ENCODE peak calls at places on chromosome 11, in five cellular contexts. Q, V, T, K and Z are unnamed samples.

GRCh38 chr11:115215694-115216615 is 288.3 kb downstream of the CADM1 start:
- DNase-seq in Q (no peak), V (no peak), T (no peak), K (no peak), Z (no peak)

GRCh38 chr11:30196400-30197206 is 34.2 kb upstream of the FSHB start:
- DNase-seq in Q (peak; percentile 49), V (peak; percentile 67), T (peak; percentile 8), K (peak; percentile 73), Z (peak; percentile 78)

GRCh38 chr11:61543606-61544306 is 35.2 kb downstream of the LRRC10B start:
- DNase-seq in Q (peak; percentile 95), V (no peak), T (no peak), K (no peak), Z (no peak)

GRCh38 chr11:100557830-100558611 is 129.1 kb upstream of the ARHGAP42 start:
- DNase-seq in Q (peak; percentile 84), V (no peak), T (no peak), K (no peak), Z (no peak)

GRCh38 chr11:94602430-94603372 is 35.5 kb downstream of the PIWIL4 start:
- DNase-seq in Q (peak; percentile 82), V (no peak), T (no peak), K (peak; percentile 71), Z (peak; percentile 82)

GRCh38 chr11:8375932-8376331 is 112.3 kb upstream of the LMO1 start:
- DNase-seq in Q (no peak), V (peak; percentile 16), T (no peak), K (no peak), Z (no peak)

GRCh38 chr11:62612366-62613274 is at the start of the genes EML3 and ROM1:
- DNase-seq in Q (peak; percentile 79), V (peak; percentile 96), T (peak; percentile 82), K (peak; percentile 95), Z (peak; percentile 89)

GRCh38 chr11:100574894-100575769 is 112.0 kb upstream of the ARHGAP42 start:
- DNase-seq in Q (peak; percentile 80), V (no peak), T (no peak), K (no peak), Z (no peak)

GRCh38 chr11:16739326-16739875 is 954 bp downstream of the C11orf58 start:
- DNase-seq in Q (peak; percentile 11), V (no peak), T (no peak), K (no peak), Z (peak; percentile 11)

GRCh38 chr11:66227700-66228099 is 40.7 kb upstream of the RAB1B start:
- DNase-seq in Q (no peak), V (no peak), T (no peak), K (no peak), Z (no peak)

GRCh38 chr11:75655619-75656018 is 13.2 kb downstream of the MAP6 start:
- DNase-seq in Q (no peak), V (no peak), T (no peak), K (no peak), Z (no peak)

GRCh38 chr11:118917488-118918127 is 8.1 kb downstream of the BCL9L start:
- DNase-seq in Q (peak; percentile 52), V (peak; percentile 93), T (no peak), K (no peak), Z (peak; percentile 67)

GRCh38 chr11:13222285-13222684 is 55.3 kb upstream of the BMAL1 start:
- DNase-seq in Q (peak; percentile 39), V (no peak), T (no peak), K (no peak), Z (no peak)

GRCh38 chr11:60193687-60194433 is 11.0 kb upstream of the MS4A6A start:
- DNase-seq in Q (peak; percentile 89), V (no peak), T (peak; percentile 48), K (no peak), Z (peak; percentile 68)

GRCh38 chr11:84384637-84385227 is 1098.6 kb upstream of the CCDC90B start:
- DNase-seq in Q (peak; percentile 73), V (peak; percentile 65), T (peak; percentile 0), K (no peak), Z (peak; percentile 68)

GRCh38 chr11:46338636-46338987 is 8.7 kb upstream of the DGKZ start:
- DNase-seq in Q (peak; percentile 12), V (no peak), T (no peak), K (no peak), Z (no peak)

GRCh38 chr11:125404136-125404810 is 91.8 kb downstream of the FEZ1 start:
- DNase-seq in Q (no peak), V (no peak), T (no peak), K (no peak), Z (no peak)

GRCh38 chr11:69280994-69281393 is 13.0 kb upstream of the MYEOV start:
- DNase-seq in Q (peak; percentile 97), V (no peak), T (no peak), K (peak; percentile 64), Z (peak; percentile 52)

GRCh38 chr11:124832571-124832970 is 32.4 kb upstream of the MSANTD2 start:
- DNase-seq in Q (peak; percentile 89), V (no peak), T (no peak), K (no peak), Z (no peak)

GRCh38 chr11:14309425-14310192 is 49.4 kb downstream of the RRAS2 start:
- DNase-seq in Q (no peak), V (no peak), T (no peak), K (no peak), Z (no peak)

GRCh38 chr11:124070906-124071621 is 29.9 kb upstream of the OR10G7 start:
- DNase-seq in Q (peak; percentile 74), V (peak; percentile 80), T (peak; percentile 49), K (peak; percentile 81), Z (peak; percentile 67)

GRCh38 chr11:5837695-5838094 is 4.0 kb downstream of the OR52E6 start:
- DNase-seq in Q (no peak), V (no peak), T (no peak), K (no peak), Z (no peak)

GRCh38 chr11:18770479-18771125 is 21.0 kb downstream of the PTPN5 start:
- DNase-seq in Q (no peak), V (no peak), T (no peak), K (no peak), Z (no peak)

GRCh38 chr11:66112640-66113098 is 42.6 kb downstream of the PACS1 start:
- DNase-seq in Q (peak; percentile 92), V (no peak), T (no peak), K (no peak), Z (no peak)

GRCh38 chr11:119258180-119258579 is 52.0 kb downstream of the CBL start:
- DNase-seq in Q (no peak), V (no peak), T (peak; percentile 8), K (no peak), Z (no peak)

GRCh38 chr11:85759915-85760314 is 51.0 kb downstream of the SYTL2 start:
- DNase-seq in Q (peak; percentile 90), V (no peak), T (no peak), K (no peak), Z (no peak)

GRCh38 chr11:125433454-125434121 is 62.5 kb downstream of the FEZ1 start:
- DNase-seq in Q (peak; percentile 72), V (peak; percentile 61), T (no peak), K (no peak), Z (peak; percentile 28)

DNA sequence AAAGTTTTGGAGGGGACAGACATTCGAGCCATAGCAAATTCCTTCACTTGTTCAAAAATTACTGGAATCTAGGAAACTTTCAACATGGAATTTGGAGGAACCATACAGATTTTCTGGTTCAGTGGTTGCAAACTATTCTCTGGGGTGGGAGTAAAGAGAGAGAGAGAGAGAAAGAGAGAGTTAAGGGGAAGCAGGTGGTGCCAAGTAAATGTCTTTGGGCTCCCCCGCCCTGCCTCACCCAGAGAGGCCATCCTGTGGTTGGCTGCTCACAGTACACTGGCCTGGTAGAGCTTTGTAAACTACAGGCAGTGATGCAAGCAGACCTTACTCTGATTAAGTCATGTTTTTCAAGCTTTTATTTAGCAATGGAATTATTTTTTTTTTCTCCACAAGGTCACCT is 82.6 kb downstream of the ADAMTS15 start:
- DNase-seq in Q (no peak), V (no peak), T (no peak), K (no peak), Z (no peak)
- TF ChIP-seq CTCF in Q (no peak), V (no peak), T (no peak), K (no peak), Z (no peak)

GRCh38 chr11:76861490-76861953 is 804 bp downstream of the ACER3 start:
- DNase-seq in Q (peak; percentile 19), V (no peak), T (no peak), K (no peak), Z (no peak)

GRCh38 chr11:76860539-76861475 is at the start of gene ACER3:
- DNase-seq in Q (peak; percentile 98), V (peak; percentile 95), T (peak; percentile 74), K (peak; percentile 97), Z (peak; percentile 96)

GRCh38 chr11:76856571-76856970 is 4.1 kb upstream of the ACER3 start:
- DNase-seq in Q (no peak), V (no peak), T (no peak), K (no peak), Z (no peak)

GRCh38 chr11:76857776-76858461 is 2.8 kb upstream of the ACER3 start:
- DNase-seq in Q (no peak), V (no peak), T (no peak), K (no peak), Z (no peak)

DNA sequence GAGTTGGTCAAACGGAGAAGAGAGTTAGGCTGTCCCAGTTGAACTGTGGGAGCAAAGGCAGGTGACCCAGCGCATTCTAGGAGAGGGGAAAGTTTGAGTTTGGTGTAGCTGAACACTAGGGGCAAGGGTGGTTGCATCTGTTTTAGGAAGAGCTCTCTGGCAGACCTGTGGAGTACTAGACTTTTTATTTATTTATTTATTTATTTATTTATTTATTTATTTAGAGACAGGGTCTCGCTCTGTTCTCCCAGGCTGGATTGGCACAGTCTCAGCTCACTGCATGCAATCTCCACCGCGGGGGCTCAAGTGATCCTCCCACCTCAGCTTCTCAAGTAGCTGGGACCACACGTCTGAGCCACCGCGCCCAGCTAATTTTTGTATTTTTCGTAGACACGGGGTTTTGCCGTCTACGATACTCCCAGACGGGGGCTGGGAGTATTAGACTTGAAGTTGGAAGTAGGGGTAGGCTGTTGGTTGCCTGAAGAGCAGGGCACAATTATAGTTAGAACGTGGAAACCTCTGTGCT is 947 bp upstream of the ACER3 start:
- DNase-seq in Q (no peak), V (no peak), T (no peak), K (no peak), Z (no peak)
- H3K27ac ChIP-seq in Q (no peak overlapping the region), V (peak overlapping the region; percentile 86), T (peak overlapping the region; percentile 15), K (peak overlapping the region; percentile 77), Z (no peak overlapping the region)

DNA sequence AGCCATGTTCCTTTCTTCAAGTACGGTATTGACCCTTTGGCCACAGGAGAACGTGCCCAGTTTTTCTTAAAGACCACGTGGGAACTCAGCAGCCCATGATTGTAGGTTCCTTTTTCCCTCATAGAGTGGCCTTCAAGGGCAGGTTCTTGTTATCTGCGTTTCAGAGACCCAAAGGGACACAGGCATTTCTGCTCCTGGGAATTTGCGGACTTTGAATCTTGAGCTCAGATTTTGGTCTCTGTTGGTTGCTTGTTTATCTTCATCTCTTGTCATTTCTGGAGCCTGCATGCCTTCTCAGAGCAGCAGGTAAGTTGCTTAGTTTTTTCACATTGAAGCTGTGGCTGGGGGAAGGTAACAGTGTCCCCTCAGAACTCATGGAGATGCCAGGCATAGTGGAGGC is 12.0 kb downstream of the MARK2 start:
- DNase-seq in Q (no peak), V (no peak), T (no peak), K (no peak), Z (peak; percentile 46)
- H3K4me1 ChIP-seq in Q (peaks cover 14% of the 10 kb centered on the region), V (peaks cover 31% of the 10 kb centered on the region), T (peaks cover 50% of the 10 kb centered on the region), K (peaks cover 24% of the 10 kb centered on the region), Z (peaks cover 65% of the 10 kb centered on the region)

DNA sequence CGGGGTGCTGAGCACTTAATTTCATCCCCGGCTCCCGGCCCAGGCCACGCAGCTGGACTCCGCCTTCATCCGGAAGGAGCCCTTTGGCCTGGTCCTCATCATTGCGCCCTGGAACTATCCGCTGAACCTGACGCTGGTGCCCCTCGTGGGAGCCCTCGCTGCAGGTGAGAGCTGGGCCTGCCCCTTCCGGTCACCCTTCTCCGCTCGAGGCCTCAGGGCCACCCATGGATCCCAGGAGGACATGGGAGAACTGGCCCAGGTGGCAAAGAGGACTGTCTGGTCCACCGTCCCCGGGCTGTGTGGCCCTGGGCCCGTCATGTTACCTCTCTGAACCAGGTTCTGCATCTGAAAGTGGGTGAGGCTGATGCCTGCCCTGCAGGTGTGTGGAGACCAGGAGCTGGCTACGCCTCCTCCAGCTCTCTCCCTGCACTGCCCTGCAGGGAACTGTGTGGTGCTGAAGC is 8.6 kb downstream of the ALDH3B1 start:
- DNase-seq in Q (no peak), V (no peak), T (no peak), K (no peak), Z (no peak)
- TF ChIP-seq CTCF in Q (no peak), V (no peak), T (no peak), K (no peak), Z (no peak)